ENCODE peak calls at places on chromosomes 3 and 15, in five cellular contexts. One of them, this sample, is unnamed.

GRCh38 chr3:18757476-18757875 is 332.3 kb upstream of the SATB1 start:
- DNase-seq in HepG2: no peak
- DNase-seq in GM23338: no peak
- DNase-seq in transverse colon: no peak
- DNase-seq in endothelial cell of umbilical vein: no peak
- DNase-seq in this sample: no peak

GRCh38 chr3:116391296-116392201 is 53.7 kb downstream of the LSAMP start:
- DNase-seq in HepG2: no peak
- DNase-seq in GM23338: no peak
- DNase-seq in transverse colon: no peak
- DNase-seq in endothelial cell of umbilical vein: no peak
- DNase-seq in this sample: no peak

GRCh38 chr15:20294651-20295237 is 246.9 kb downstream of the GOLGA6L6 start:
- DNase-seq in HepG2: no peak
- DNase-seq in GM23338: no peak
- DNase-seq in transverse colon: no peak
- DNase-seq in endothelial cell of umbilical vein: no peak
- DNase-seq in this sample: no peak

GRCh38 chr15:40785814-40786213 is 16.0 kb downstream of the C15orf62 start:
- DNase-seq in HepG2: no peak
- DNase-seq in GM23338: no peak
- DNase-seq in transverse colon: no peak
- DNase-seq in endothelial cell of umbilical vein: no peak
- DNase-seq in this sample: no peak

GRCh38 chr3:159886050-159886449 is 102.6 kb upstream of the IL12A start:
- DNase-seq in HepG2: no peak
- DNase-seq in GM23338: no peak
- DNase-seq in transverse colon: no peak
- DNase-seq in endothelial cell of umbilical vein: no peak
- DNase-seq in this sample: no peak

GRCh38 chr3:50242778-50243551 is 7.0 kb downstream of the GNAI2 start:
- DNase-seq in HepG2: no peak
- DNase-seq in GM23338: peak; percentile 60
- DNase-seq in transverse colon: peak; percentile 65
- DNase-seq in endothelial cell of umbilical vein: peak; percentile 93
- DNase-seq in this sample: peak; percentile 50

GRCh38 chr3:278300-279064 is 81.9 kb downstream of the CHL1 start:
- DNase-seq in HepG2: no peak
- DNase-seq in GM23338: no peak
- DNase-seq in transverse colon: peak; percentile 8
- DNase-seq in endothelial cell of umbilical vein: no peak
- DNase-seq in this sample: no peak

GRCh38 chr15:25812845-25813244 is 50.3 kb downstream of the ATP10A start:
- DNase-seq in HepG2: no peak
- DNase-seq in GM23338: no peak
- DNase-seq in transverse colon: no peak
- DNase-seq in endothelial cell of umbilical vein: no peak
- DNase-seq in this sample: no peak

GRCh38 chr3:167669699-167670098 is 16.0 kb upstream of the WDR49 start:
- DNase-seq in HepG2: no peak
- DNase-seq in GM23338: no peak
- DNase-seq in transverse colon: no peak
- DNase-seq in endothelial cell of umbilical vein: no peak
- DNase-seq in this sample: no peak

GRCh38 chr3:141940204-141940776 is 63.8 kb downstream of the ATP1B3 start:
- DNase-seq in HepG2: no peak
- DNase-seq in GM23338: peak; percentile 37
- DNase-seq in transverse colon: peak; percentile 69
- DNase-seq in endothelial cell of umbilical vein: peak; percentile 84
- DNase-seq in this sample: no peak

GRCh38 chr3:98095870-98096269 is 8.9 kb downstream of the OR5AC2 start:
- DNase-seq in HepG2: peak; percentile 3
- DNase-seq in GM23338: no peak
- DNase-seq in transverse colon: no peak
- DNase-seq in endothelial cell of umbilical vein: no peak
- DNase-seq in this sample: no peak

GRCh38 chr3:145889730-145890129 is 271.3 kb downstream of the PLOD2 start:
- DNase-seq in HepG2: no peak
- DNase-seq in GM23338: no peak
- DNase-seq in transverse colon: no peak
- DNase-seq in endothelial cell of umbilical vein: no peak
- DNase-seq in this sample: no peak

GRCh38 chr3:193702967-193703366 is 110.0 kb downstream of the OPA1 start:
- DNase-seq in HepG2: no peak
- DNase-seq in GM23338: no peak
- DNase-seq in transverse colon: no peak
- DNase-seq in endothelial cell of umbilical vein: no peak
- DNase-seq in this sample: no peak

GRCh38 chr3:72964633-72965032 is 32.0 kb upstream of the PPP4R2 start:
- DNase-seq in HepG2: no peak
- DNase-seq in GM23338: no peak
- DNase-seq in transverse colon: no peak
- DNase-seq in endothelial cell of umbilical vein: no peak
- DNase-seq in this sample: no peak

GRCh38 chr3:14767706-14768105 is 51.1 kb upstream of the FGD5 start:
- DNase-seq in HepG2: no peak
- DNase-seq in GM23338: no peak
- DNase-seq in transverse colon: no peak
- DNase-seq in endothelial cell of umbilical vein: no peak
- DNase-seq in this sample: no peak

GRCh38 chr3:186251948-186252619 is 110.0 kb downstream of the DGKG start:
- DNase-seq in HepG2: no peak
- DNase-seq in GM23338: no peak
- DNase-seq in transverse colon: no peak
- DNase-seq in endothelial cell of umbilical vein: no peak
- DNase-seq in this sample: no peak

GRCh38 chr3:15386352-15386751 is 41.0 kb downstream of the METTL6 start:
- DNase-seq in HepG2: no peak
- DNase-seq in GM23338: no peak
- DNase-seq in transverse colon: no peak
- DNase-seq in endothelial cell of umbilical vein: no peak
- DNase-seq in this sample: no peak

GRCh38 chr3:127822836-127823589 is 698 bp upstream of the MGLL start:
- DNase-seq in HepG2: no peak
- DNase-seq in GM23338: peak; percentile 30
- DNase-seq in transverse colon: peak; percentile 82
- DNase-seq in endothelial cell of umbilical vein: no peak
- DNase-seq in this sample: peak; percentile 54

GRCh38 chr3:36393563-36393962 is 13.3 kb downstream of the STAC start:
- DNase-seq in HepG2: no peak
- DNase-seq in GM23338: no peak
- DNase-seq in transverse colon: no peak
- DNase-seq in endothelial cell of umbilical vein: no peak
- DNase-seq in this sample: no peak

GRCh38 chr3:66405701-66406091 is 95.1 kb downstream of the LRIG1 start:
- DNase-seq in HepG2: no peak
- DNase-seq in GM23338: no peak
- DNase-seq in transverse colon: peak; percentile 29
- DNase-seq in endothelial cell of umbilical vein: no peak
- DNase-seq in this sample: no peak

GRCh38 chr3:157398598-157398997 is 38.1 kb upstream of the PTX3 start:
- DNase-seq in HepG2: no peak
- DNase-seq in GM23338: no peak
- DNase-seq in transverse colon: no peak
- DNase-seq in endothelial cell of umbilical vein: no peak
- DNase-seq in this sample: no peak

GRCh38 chr3:55180936-55181535 is 253.2 kb upstream of the LRTM1 start:
- DNase-seq in HepG2: peak; percentile 11
- DNase-seq in GM23338: peak; percentile 74
- DNase-seq in transverse colon: no peak
- DNase-seq in endothelial cell of umbilical vein: peak; percentile 12
- DNase-seq in this sample: no peak

GRCh38 chr15:79442911-79443310 is 10.8 kb downstream of the MINAR1 start:
- DNase-seq in HepG2: no peak
- DNase-seq in GM23338: peak; percentile 26
- DNase-seq in transverse colon: no peak
- DNase-seq in endothelial cell of umbilical vein: no peak
- DNase-seq in this sample: no peak

GRCh38 chr3:189947948-189948723 is 172.6 kb downstream of the P3H2 start:
- DNase-seq in HepG2: no peak
- DNase-seq in GM23338: peak; percentile 67
- DNase-seq in transverse colon: no peak
- DNase-seq in endothelial cell of umbilical vein: peak; percentile 59
- DNase-seq in this sample: no peak

GRCh38 chr3:155079795-155080546 is at the start of gene MME:
- DNase-seq in HepG2: no peak
- DNase-seq in GM23338: peak; percentile 94
- DNase-seq in transverse colon: peak; percentile 18
- DNase-seq in endothelial cell of umbilical vein: peak; percentile 69
- DNase-seq in this sample: peak; percentile 34

GRCh38 chr3:43748179-43748578 is 57.4 kb downstream of the ABHD5 start:
- DNase-seq in HepG2: no peak
- DNase-seq in GM23338: no peak
- DNase-seq in transverse colon: no peak
- DNase-seq in endothelial cell of umbilical vein: peak; percentile 80
- DNase-seq in this sample: no peak

GRCh38 chr15:42490246-42490742 is 647 bp downstream of the ZNF106 start:
- DNase-seq in HepG2: no peak
- DNase-seq in GM23338: no peak
- DNase-seq in transverse colon: no peak
- DNase-seq in endothelial cell of umbilical vein: peak; percentile 44
- DNase-seq in this sample: no peak

GRCh38 chr3:191901746-191902145 is 440.8 kb downstream of the PYDC2 start:
- DNase-seq in HepG2: no peak
- DNase-seq in GM23338: no peak
- DNase-seq in transverse colon: no peak
- DNase-seq in endothelial cell of umbilical vein: no peak
- DNase-seq in this sample: no peak

GRCh38 chr3:41848745-41849574 is 112.9 kb downstream of the ULK4 start:
- DNase-seq in HepG2: no peak
- DNase-seq in GM23338: no peak
- DNase-seq in transverse colon: no peak
- DNase-seq in endothelial cell of umbilical vein: no peak
- DNase-seq in this sample: no peak

GRCh38 chr3:121677141-121677540 is 16.4 kb upstream of the HCLS1 start:
- DNase-seq in HepG2: no peak
- DNase-seq in GM23338: no peak
- DNase-seq in transverse colon: no peak
- DNase-seq in endothelial cell of umbilical vein: no peak
- DNase-seq in this sample: no peak

GRCh38 chr3:34056951-34057390 is 258.5 kb downstream of the PDCD6IP start:
- DNase-seq in HepG2: no peak
- DNase-seq in GM23338: no peak
- DNase-seq in transverse colon: no peak
- DNase-seq in endothelial cell of umbilical vein: no peak
- DNase-seq in this sample: no peak

GRCh38 chr3:191412764-191413163 is 48.2 kb upstream of the PYDC2 start:
- DNase-seq in HepG2: no peak
- DNase-seq in GM23338: peak; percentile 33
- DNase-seq in transverse colon: no peak
- DNase-seq in endothelial cell of umbilical vein: peak; percentile 97
- DNase-seq in this sample: no peak

GRCh38 chr15:26891448-26891881 is 24.6 kb downstream of the GABRA5 start:
- DNase-seq in HepG2: peak; percentile 36
- DNase-seq in GM23338: peak; percentile 93
- DNase-seq in transverse colon: no peak
- DNase-seq in endothelial cell of umbilical vein: peak; percentile 46
- DNase-seq in this sample: peak; percentile 60

DNA sequence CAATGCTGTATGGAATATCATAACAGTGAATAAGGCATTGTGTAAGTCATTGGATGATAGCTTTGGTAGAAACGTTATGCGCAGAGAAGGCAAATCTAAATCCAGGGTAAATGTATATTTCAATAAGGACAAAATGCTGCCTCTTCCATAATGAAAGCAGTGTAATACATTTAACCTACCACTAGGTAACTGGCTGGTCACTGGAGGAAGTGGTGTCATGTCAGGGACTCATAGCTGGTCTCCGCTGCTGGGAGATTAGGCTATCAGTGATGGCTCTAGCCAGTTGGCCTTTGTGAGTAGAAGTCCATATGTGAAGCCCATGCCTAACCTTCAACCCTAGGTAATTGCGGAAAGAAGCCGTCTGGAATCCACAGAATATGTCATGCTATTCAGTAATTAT is 140.9 kb downstream of the NLGN1 start:
- DNase-seq in HepG2: no peak
- DNase-seq in GM23338: peak; percentile 28
- DNase-seq in transverse colon: no peak
- DNase-seq in endothelial cell of umbilical vein: no peak
- DNase-seq in this sample: no peak
- TF ChIP-seq CTCF in HepG2: no peak
- TF ChIP-seq CTCF in GM23338: peak; percentile 41
- TF ChIP-seq CTCF in transverse colon: no peak
- TF ChIP-seq CTCF in endothelial cell of umbilical vein: no peak
- TF ChIP-seq CTCF in this sample: no peak

DNA sequence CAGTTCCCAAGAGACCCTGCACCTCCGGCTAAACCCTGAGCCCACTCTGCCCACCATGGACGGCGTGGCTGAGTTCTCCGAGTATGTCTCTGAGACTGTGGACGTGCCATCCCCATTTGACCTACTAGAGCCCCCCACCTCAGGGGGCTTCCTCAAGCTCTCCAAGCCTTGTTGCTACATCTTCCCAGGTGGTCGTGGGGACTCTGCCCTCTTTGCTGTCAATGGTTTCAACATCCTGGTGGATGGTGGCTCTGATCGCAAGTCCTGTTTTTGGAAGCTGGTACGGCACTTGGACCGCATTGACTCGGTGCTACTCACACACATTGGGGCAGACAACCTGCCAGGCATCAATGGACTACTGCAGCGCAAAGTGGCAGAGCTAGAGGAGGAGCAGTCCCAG is 4.0 kb downstream of the MAP1A start:
- DNase-seq in HepG2: no peak
- DNase-seq in GM23338: no peak
- DNase-seq in transverse colon: no peak
- DNase-seq in endothelial cell of umbilical vein: no peak
- DNase-seq in this sample: no peak
- H3K27me3 ChIP-seq in HepG2: peaks cover 10% of the 10 kb centered on the region
- H3K27me3 ChIP-seq in GM23338: peaks cover 36% of the 10 kb centered on the region
- H3K27me3 ChIP-seq in transverse colon: peaks cover 8% of the 10 kb centered on the region
- H3K27me3 ChIP-seq in endothelial cell of umbilical vein: no peaks in the 10 kb centered on the region
- H3K27me3 ChIP-seq in this sample: no peaks in the 10 kb centered on the region

DNA sequence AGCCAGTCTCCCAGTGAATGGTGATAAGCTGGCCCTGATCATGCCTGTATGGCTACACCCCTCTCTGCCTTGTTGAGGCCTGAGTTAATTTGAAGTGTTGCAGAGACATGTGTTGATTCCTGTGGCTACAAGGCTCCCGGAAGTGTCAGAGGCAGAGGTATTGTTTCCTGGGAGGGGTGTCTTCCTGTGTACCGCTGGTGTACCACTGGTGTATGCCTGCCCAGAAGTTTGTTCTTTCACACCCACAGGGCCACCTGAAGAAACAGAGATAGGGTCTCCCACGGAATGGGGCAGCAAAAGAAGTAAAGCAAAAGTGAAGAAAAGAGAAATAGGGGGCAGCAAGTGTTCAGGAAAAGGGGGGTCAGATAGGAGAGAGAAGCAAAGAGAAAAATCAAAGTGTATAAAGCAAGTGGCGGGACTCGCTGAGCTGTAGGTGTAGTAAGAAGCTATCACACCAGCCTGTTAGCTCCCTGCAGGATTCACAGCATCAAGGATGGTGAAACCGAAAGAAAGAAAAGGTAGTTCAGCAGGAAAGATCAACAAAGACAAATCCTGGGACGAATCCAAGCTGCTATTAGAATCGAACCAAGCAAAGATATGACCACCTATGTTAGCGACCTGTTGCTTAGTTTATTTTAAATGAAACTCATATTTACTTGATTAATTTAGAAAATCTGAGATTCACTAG is 36.6 kb upstream of the CD47 start:
- DNase-seq in HepG2: no peak
- DNase-seq in GM23338: no peak
- DNase-seq in transverse colon: peak; percentile 37
- DNase-seq in endothelial cell of umbilical vein: no peak
- DNase-seq in this sample: no peak
- TF ChIP-seq POLR2AphosphoS5 in HepG2: no peak
- TF ChIP-seq POLR2AphosphoS5 in GM23338: no peak
- TF ChIP-seq POLR2AphosphoS5 in transverse colon: no peak
- TF ChIP-seq POLR2AphosphoS5 in endothelial cell of umbilical vein: no peak
- TF ChIP-seq POLR2AphosphoS5 in this sample: no peak

GRCh38 chr3:148716657-148717056 is 19.0 kb downstream of the AGTR1 start:
- DNase-seq in HepG2: no peak
- DNase-seq in GM23338: no peak
- DNase-seq in transverse colon: no peak
- DNase-seq in endothelial cell of umbilical vein: no peak
- DNase-seq in this sample: no peak
- TF ChIP-seq CTCF in HepG2: no peak
- TF ChIP-seq CTCF in GM23338: no peak
- TF ChIP-seq CTCF in transverse colon: no peak
- TF ChIP-seq CTCF in endothelial cell of umbilical vein: no peak
- TF ChIP-seq CTCF in this sample: no peak